ENCODE peak calls at places on chromosomes 1 and 21, in six cellular contexts. A is stimulated activated CD4-positive, alpha-beta T cell treated with anti-CD3 and anti-CD28 coated beads, Interleukin-15, amount 100 ng/mL, for 1 hour; R is MCF 10A; B is activated B cell treated with CpG ODN at 0.5 μM for 24 hours; I is GM13977; J is A549. G is an unnamed sample.

GRCh38 chr1:157893681-157894080 is 52.1 kb upstream of the CD5L start:
- DNase-seq in R (no peak), J (no peak), B (no peak), I (no peak), A (no peak), G (no peak)

GRCh38 chr1:47227370-47228232 is 4.4 kb downstream of the TAL1 start:
- DNase-seq in R (no peak), J (no peak), B (no peak), I (no peak), A (no peak), G (no peak)

GRCh38 chr1:157000686-157001085 is 44.9 kb downstream of the ARHGEF11 start:
- DNase-seq in A (no peak), R (no peak), I (no peak), J (no peak), B (no peak), G (no peak)

GRCh38 chr1:109474697-109475096 is 8.4 kb downstream of the SYPL2 start:
- DNase-seq in R (no peak), A (no peak), I (no peak), J (no peak), B (no peak), G (no peak)

GRCh38 chr1:30191154-30191702 is 532.2 kb downstream of the MATN1 start:
- DNase-seq in I (no peak), A (no peak), J (peak; percentile 7), B (no peak), R (peak; percentile 62), G (no peak)

GRCh38 chr21:45796003-45796402 is 152.5 kb downstream of the PCBP3 start:
- DNase-seq in R (no peak), J (no peak), B (no peak), I (no peak), A (no peak), G (no peak)

GRCh38 chr1:53905509-53905908 is 11.5 kb downstream of the DIO1 start:
- DNase-seq in R (no peak), J (no peak), I (no peak), A (no peak), B (no peak), G (no peak)

GRCh38 chr1:98792123-98792522 is 130.6 kb downstream of the SNX7 start:
- DNase-seq in B (no peak), J (no peak), R (no peak), I (no peak), A (no peak), G (no peak)

GRCh38 chr1:11521605-11522399 is 42.8 kb downstream of the DISP3 start:
- DNase-seq in A (no peak), I (no peak), B (peak; percentile 9), J (no peak), R (no peak), G (no peak)

GRCh38 chr1:118113261-118113660 is 71.8 kb downstream of the SPAG17 start:
- DNase-seq in I (no peak), J (no peak), A (no peak), R (peak; percentile 27), B (no peak), G (no peak)

GRCh38 chr21:45580576-45581321 is 38.5 kb upstream of the SLC19A1 start:
- DNase-seq in I (no peak), R (no peak), B (no peak), A (no peak), J (no peak), G (peak; percentile 20)

GRCh38 chr1:234253732-234254131 is 119.5 kb upstream of the COA6 start:
- DNase-seq in I (no peak), J (no peak), A (no peak), B (no peak), R (no peak), G (no peak)

GRCh38 chr1:99994496-99994895 is 24.7 kb downstream of the SLC35A3 start:
- DNase-seq in J (no peak), R (no peak), I (no peak), B (no peak), A (no peak), G (no peak)

GRCh38 chr1:231584117-231584516 is 42.5 kb upstream of the DISC1 start:
- DNase-seq in R (peak; percentile 73), B (no peak), J (peak; percentile 67), I (peak; percentile 52), A (no peak), G (no peak)

GRCh38 chr1:45954401-45954847 is 151.0 kb downstream of the MAST2 start:
- DNase-seq in R (peak; percentile 70), A (no peak), J (peak; percentile 20), I (no peak), B (no peak), G (no peak)

GRCh38 chr1:171948491-171948890 is 107.2 kb downstream of the DNM3 start:
- DNase-seq in I (no peak), R (peak; percentile 18), J (no peak), A (no peak), B (no peak), G (no peak)

G was measured in stomach.